ENCODE peak calls at places on chromosomes 11 and 22, in five cellular contexts. One of them, this sample, is unnamed.

GRCh38 chr11:12185106-12185690 is 74.8 kb downstream of the MICAL2 start:
- DNase-seq in neural progenitor cell: no peak
- DNase-seq in AG08396: no peak
- DNase-seq in T-helper 2 cell: no peak
- DNase-seq in activated gamma-delta T cell: no peak
- DNase-seq in this sample: no peak

GRCh38 chr22:39592104-39593060 is 21.8 kb downstream of the CACNA1I start:
- DNase-seq in AG08396: peak; percentile 88
- DNase-seq in activated gamma-delta T cell: no peak
- DNase-seq in neural progenitor cell: peak; percentile 32
- DNase-seq in T-helper 2 cell: no peak
- DNase-seq in this sample: peak; percentile 64

GRCh38 chr11:115170133-115170815 is 333.9 kb downstream of the CADM1 start:
- DNase-seq in T-helper 2 cell: no peak
- DNase-seq in AG08396: peak; percentile 45
- DNase-seq in activated gamma-delta T cell: no peak
- DNase-seq in neural progenitor cell: peak; percentile 53
- DNase-seq in this sample: peak; percentile 24

GRCh38 chr11:121415861-121416260 is 36.3 kb upstream of the SORL1 start:
- DNase-seq in activated gamma-delta T cell: no peak
- DNase-seq in T-helper 2 cell: no peak
- DNase-seq in neural progenitor cell: no peak
- DNase-seq in AG08396: no peak
- DNase-seq in this sample: no peak

GRCh38 chr11:132093861-132094260 is 723.4 kb downstream of the NTM start:
- DNase-seq in activated gamma-delta T cell: no peak
- DNase-seq in neural progenitor cell: no peak
- DNase-seq in T-helper 2 cell: no peak
- DNase-seq in AG08396: no peak
- DNase-seq in this sample: no peak

GRCh38 chr11:134270250-134270714 is 5.9 kb upstream of the GLB1L3 start:
- DNase-seq in AG08396: no peak
- DNase-seq in T-helper 2 cell: no peak
- DNase-seq in activated gamma-delta T cell: no peak
- DNase-seq in neural progenitor cell: peak; percentile 52
- DNase-seq in this sample: peak; percentile 11

GRCh38 chr11:63530021-63530420 is 6.6 kb upstream of the PLAAT4 start:
- DNase-seq in neural progenitor cell: no peak
- DNase-seq in AG08396: no peak
- DNase-seq in T-helper 2 cell: no peak
- DNase-seq in activated gamma-delta T cell: no peak
- DNase-seq in this sample: no peak

GRCh38 chr11:11968511-11969280 is 39.7 kb downstream of the DKK3 start:
- DNase-seq in neural progenitor cell: no peak
- DNase-seq in AG08396: no peak
- DNase-seq in T-helper 2 cell: no peak
- DNase-seq in activated gamma-delta T cell: no peak
- DNase-seq in this sample: no peak

GRCh38 chr11:7436146-7436545 is 49.2 kb upstream of the OLFML1 start:
- DNase-seq in T-helper 2 cell: no peak
- DNase-seq in activated gamma-delta T cell: no peak
- DNase-seq in neural progenitor cell: no peak
- DNase-seq in AG08396: no peak
- DNase-seq in this sample: no peak

GRCh38 chr11:114134870-114135269 is 75.4 kb downstream of the ZBTB16 start:
- DNase-seq in neural progenitor cell: no peak
- DNase-seq in activated gamma-delta T cell: no peak
- DNase-seq in T-helper 2 cell: no peak
- DNase-seq in AG08396: no peak
- DNase-seq in this sample: no peak

GRCh38 chr11:12813371-12814225 is 139.4 kb downstream of the TEAD1 start:
- DNase-seq in AG08396: peak; percentile 56
- DNase-seq in activated gamma-delta T cell: no peak
- DNase-seq in neural progenitor cell: no peak
- DNase-seq in T-helper 2 cell: no peak
- DNase-seq in this sample: no peak

GRCh38 chr11:16558499-16558898 is 179.9 kb upstream of the C11orf58 start:
- DNase-seq in T-helper 2 cell: no peak
- DNase-seq in neural progenitor cell: no peak
- DNase-seq in activated gamma-delta T cell: no peak
- DNase-seq in AG08396: no peak
- DNase-seq in this sample: no peak

GRCh38 chr11:24965780-24966179 is 468.9 kb downstream of the LUZP2 start:
- DNase-seq in activated gamma-delta T cell: no peak
- DNase-seq in neural progenitor cell: no peak
- DNase-seq in AG08396: no peak
- DNase-seq in T-helper 2 cell: no peak
- DNase-seq in this sample: no peak

GRCh38 chr11:118735203-118735602 is 55.8 kb upstream of the TREH start:
- DNase-seq in AG08396: no peak
- DNase-seq in activated gamma-delta T cell: no peak
- DNase-seq in T-helper 2 cell: no peak
- DNase-seq in neural progenitor cell: no peak
- DNase-seq in this sample: no peak

GRCh38 chr11:14902650-14903350 is 10.8 kb upstream of the CYP2R1 start:
- DNase-seq in activated gamma-delta T cell: no peak
- DNase-seq in AG08396: peak; percentile 68
- DNase-seq in neural progenitor cell: no peak
- DNase-seq in T-helper 2 cell: no peak
- DNase-seq in this sample: no peak

GRCh38 chr22:24555496-24556253 is at the start of gene SNRPD3:
- DNase-seq in neural progenitor cell: peak; percentile 96
- DNase-seq in AG08396: peak; percentile 89
- DNase-seq in T-helper 2 cell: peak; percentile 85
- DNase-seq in activated gamma-delta T cell: peak; percentile 65
- DNase-seq in this sample: peak; percentile 92

GRCh38 chr22:49156662-49157285 is 670.9 kb downstream of the BRD1 start:
- DNase-seq in neural progenitor cell: no peak
- DNase-seq in T-helper 2 cell: no peak
- DNase-seq in AG08396: no peak
- DNase-seq in activated gamma-delta T cell: no peak
- DNase-seq in this sample: peak; percentile 78

GRCh38 chr11:129365816-129366215 is 9.8 kb upstream of the BARX2 start:
- DNase-seq in activated gamma-delta T cell: no peak
- DNase-seq in AG08396: no peak
- DNase-seq in T-helper 2 cell: no peak
- DNase-seq in neural progenitor cell: no peak
- DNase-seq in this sample: no peak

GRCh38 chr22:41262250-41262765 is 21.6 kb upstream of the CHADL start:
- DNase-seq in activated gamma-delta T cell: no peak
- DNase-seq in T-helper 2 cell: no peak
- DNase-seq in neural progenitor cell: no peak
- DNase-seq in AG08396: no peak
- DNase-seq in this sample: no peak

GRCh38 chr22:37284807-37285355 is 2.6 kb downstream of the CYTH4 start:
- DNase-seq in T-helper 2 cell: peak; percentile 33
- DNase-seq in neural progenitor cell: no peak
- DNase-seq in AG08396: no peak
- DNase-seq in activated gamma-delta T cell: peak; percentile 43
- DNase-seq in this sample: no peak

GRCh38 chr11:119169272-119169719 is 771 bp downstream of the NLRX1 start:
- DNase-seq in AG08396: peak; percentile 58
- DNase-seq in T-helper 2 cell: no peak
- DNase-seq in neural progenitor cell: peak; percentile 58
- DNase-seq in activated gamma-delta T cell: no peak
- DNase-seq in this sample: no peak

GRCh38 chr11:72471005-72471898 is 36.9 kb upstream of the CLPB start:
- DNase-seq in AG08396: peak; percentile 73
- DNase-seq in neural progenitor cell: peak; percentile 85
- DNase-seq in T-helper 2 cell: peak; percentile 27
- DNase-seq in activated gamma-delta T cell: no peak
- DNase-seq in this sample: peak; percentile 89

GRCh38 chr11:86632499-86633269 is 39.7 kb downstream of the ME3 start:
- DNase-seq in T-helper 2 cell: no peak
- DNase-seq in activated gamma-delta T cell: no peak
- DNase-seq in neural progenitor cell: peak; percentile 40
- DNase-seq in AG08396: peak; percentile 87
- DNase-seq in this sample: no peak

GRCh38 chr11:108715239-108715638 is 50.4 kb downstream of the DDX10 start:
- DNase-seq in T-helper 2 cell: no peak
- DNase-seq in activated gamma-delta T cell: no peak
- DNase-seq in neural progenitor cell: no peak
- DNase-seq in AG08396: no peak
- DNase-seq in this sample: no peak

GRCh38 chr11:128473631-128474030 is 113.7 kb downstream of the ETS1 start:
- DNase-seq in neural progenitor cell: no peak
- DNase-seq in T-helper 2 cell: peak; percentile 24
- DNase-seq in AG08396: no peak
- DNase-seq in activated gamma-delta T cell: no peak
- DNase-seq in this sample: no peak

GRCh38 chr11:131760191-131760951 is 390.0 kb downstream of the NTM start:
- DNase-seq in activated gamma-delta T cell: no peak
- DNase-seq in T-helper 2 cell: no peak
- DNase-seq in neural progenitor cell: peak; percentile 75
- DNase-seq in AG08396: no peak
- DNase-seq in this sample: no peak

GRCh38 chr11:116115801-116116200 is 611.6 kb upstream of the CADM1 start:
- DNase-seq in AG08396: no peak
- DNase-seq in activated gamma-delta T cell: no peak
- DNase-seq in T-helper 2 cell: no peak
- DNase-seq in neural progenitor cell: no peak
- DNase-seq in this sample: no peak

GRCh38 chr11:35420371-35420770 is 1.0 kb upstream of the SLC1A2 start:
- DNase-seq in T-helper 2 cell: no peak
- DNase-seq in neural progenitor cell: peak; percentile 35
- DNase-seq in activated gamma-delta T cell: no peak
- DNase-seq in AG08396: no peak
- DNase-seq in this sample: no peak